ENCODE peak calls at places on chromosomes 1 and 21, in six cellular contexts. V is breast epithelium, Z is suprapubic skin, K is prostate gland, G is stomach, C is GM23338. A is an unnamed sample.

GRCh38 chr1:116487016-116487415 is 83.8 kb downstream of the CD58 start:
- DNase-seq in G (no peak), Z (no peak), C (no peak), V (no peak), K (no peak), A (no peak)

GRCh38 chr1:235567812-235568444 is 63.7 kb upstream of the B3GALNT2 start:
- DNase-seq in Z (no peak), V (no peak), C (no peak), G (no peak), K (no peak), A (no peak)

GRCh38 chr1:44101356-44101755 is 17.3 kb upstream of the KLF17 start:
- DNase-seq in V (no peak), Z (no peak), C (no peak), K (no peak), G (no peak), A (no peak)

GRCh38 chr1:183881387-183882084 is 76.6 kb downstream of the RGL1 start:
- DNase-seq in K (peak), V (peak), Z (no peak), G (peak), C (peak), A (no peak)

GRCh38 chr1:244171241-244171985 is 120.3 kb downstream of the ZBTB18 start:
- DNase-seq in C (no peak), K (no peak), Z (no peak), G (no peak), V (no peak), A (no peak)

GRCh38 chr1:45785583-45785982 is 17.8 kb upstream of the MAST2 start:
- DNase-seq in V (no peak), G (no peak), C (no peak), Z (no peak), K (no peak), A (no peak)

GRCh38 chr1:234893725-234894630 is 234.7 kb downstream of the TOMM20 start:
- DNase-seq in Z (no peak), K (peak), G (peak), C (no peak), V (no peak), A (peak)

GRCh38 chr1:101170506-101171050 is 66.2 kb upstream of the S1PR1 start:
- DNase-seq in K (no peak), C (no peak), Z (no peak), V (no peak), G (no peak), A (no peak)

GRCh38 chr1:233412812-233413211 is 85.3 kb downstream of the MAP3K21 start:
- DNase-seq in K (no peak), Z (no peak), G (no peak), C (no peak), V (no peak), A (no peak)

GRCh38 chr1:67987046-67987799 is 63.2 kb downstream of the DIRAS3 start:
- DNase-seq in Z (no peak), G (no peak), C (no peak), V (no peak), K (no peak), A (no peak)

GRCh38 chr1:33342041-33342723 is 21.3 kb upstream of the A3GALT2 start:
- DNase-seq in G (peak), Z (peak), C (peak), K (peak), V (peak), A (no peak)

GRCh38 chr1:10663668-10664035 is 132.8 kb downstream of the CASZ1 start:
- DNase-seq in G (peak), C (peak), K (peak), V (no peak), Z (no peak), A (no peak)

GRCh38 chr1:1972976-1973715 is 30.4 kb downstream of the CFAP74 start:
- DNase-seq in Z (no peak), V (no peak), K (no peak), C (no peak), G (no peak), A (no peak)

GRCh38 chr1:65467536-65467935 is 47.1 kb downstream of the LEPR start:
- DNase-seq in K (no peak), C (peak), V (no peak), G (peak), Z (no peak), A (peak)

GRCh38 chr1:156502396-156502748 is 1.8 kb upstream of the MEF2D start:
- DNase-seq in G (no peak), V (no peak), C (no peak), K (no peak), Z (no peak), A (no peak)

GRCh38 chr1:165629848-165630628 is 996 bp upstream of the MGST3 start:
- DNase-seq in Z (no peak), C (peak), G (no peak), K (peak), V (no peak), A (no peak)

GRCh38 chr1:220966473-220966872 is 87.2 kb downstream of the HLX start:
- DNase-seq in K (no peak), Z (no peak), V (no peak), G (no peak), C (no peak), A (no peak)

GRCh38 chr21:41760411-41760810 is 6.4 kb downstream of the RIPK4 start:
- DNase-seq in K (no peak), V (no peak), G (no peak), Z (no peak), C (no peak), A (no peak)

GRCh38 chr1:58047265-58047858 is 499.2 kb downstream of the OMA1 start:
- DNase-seq in C (peak), V (no peak), K (no peak), G (no peak), Z (no peak), A (peak)

GRCh38 chr1:3067301-3067670 is 1.7 kb upstream of the PRDM16 start:
- DNase-seq in C (peak), K (no peak), G (no peak), Z (peak), V (no peak), A (no peak)

GRCh38 chr1:36384542-36385409 is 948 bp downstream of the STK40 start:
- DNase-seq in C (peak), Z (peak), K (peak), V (peak), G (peak), A (peak)

GRCh38 chr1:183907106-183907505 is 102.2 kb downstream of the RGL1 start:
- DNase-seq in G (no peak), C (no peak), V (no peak), K (no peak), Z (no peak), A (no peak)

GRCh38 chr21:45584786-45585185 is 42.5 kb upstream of the SLC19A1 start:
- DNase-seq in V (peak), Z (peak), G (peak), K (no peak), C (no peak), A (no peak)

GRCh38 chr1:115251856-115252255 is 86.2 kb downstream of the NGF start:
- DNase-seq in G (no peak), K (no peak), C (no peak), Z (no peak), V (no peak), A (no peak)

GRCh38 chr1:156860639-156861423 is at the start of gene NTRK1:
- DNase-seq in K (no peak), Z (no peak), C (peak), G (peak), V (no peak), A (peak)

GRCh38 chr1:178796013-178796412 is 71.0 kb downstream of the RALGPS2 start:
- DNase-seq in C (no peak), K (no peak), Z (no peak), V (no peak), G (no peak), A (no peak)

GRCh38 chr1:10823000-10823401 is 26.6 kb upstream of the CASZ1 start:
- DNase-seq in C (no peak), K (peak), V (no peak), Z (no peak), G (peak), A (no peak)

GRCh38 chr1:209542585-209542984 is 40.9 kb upstream of the CAMK1G start:
- DNase-seq in K (no peak), Z (no peak), V (no peak), C (no peak), G (no peak), A (no peak)

GRCh38 chr1:178941849-178942248 is 71.0 kb upstream of the ANGPTL1 start:
- DNase-seq in K (no peak), V (no peak), C (no peak), Z (no peak), G (no peak), A (no peak)

GRCh38 chr1:201481761-201482493 is 12.9 kb upstream of the PHLDA3 start:
- DNase-seq in C (peak), G (peak), Z (peak), V (peak), K (peak), A (peak)

GRCh38 chr1:5740450-5740849 is 251.8 kb downstream of the NPHP4 start:
- DNase-seq in G (no peak), V (peak), C (no peak), K (no peak), Z (no peak), A (no peak)

GRCh38 chr1:227729881-227730629 is 5.0 kb downstream of the JMJD4 start:
- DNase-seq in G (no peak), K (no peak), C (peak), Z (no peak), V (no peak), A (peak)

GRCh38 chr1:197200468-197200899 is 54.0 kb upstream of the ASPM start:
- DNase-seq in V (no peak), K (no peak), C (peak), Z (no peak), G (no peak), A (no peak)

GRCh38 chr1:42439940-42440339 is 15.9 kb downstream of the ZMYND12 start:
- DNase-seq in V (no peak), K (no peak), C (no peak), G (no peak), Z (no peak), A (no peak)

GRCh38 chr1:201537966-201538617 is 835 bp upstream of the NAV1 start:
- DNase-seq in K (no peak), G (no peak), V (no peak), C (peak), Z (no peak), A (no peak)

GRCh38 chr21:16572032-16572431 is 842.2 kb downstream of the USP25 start:
- DNase-seq in V (no peak), Z (no peak), G (no peak), K (no peak), C (no peak), A (no peak)

DNA sequence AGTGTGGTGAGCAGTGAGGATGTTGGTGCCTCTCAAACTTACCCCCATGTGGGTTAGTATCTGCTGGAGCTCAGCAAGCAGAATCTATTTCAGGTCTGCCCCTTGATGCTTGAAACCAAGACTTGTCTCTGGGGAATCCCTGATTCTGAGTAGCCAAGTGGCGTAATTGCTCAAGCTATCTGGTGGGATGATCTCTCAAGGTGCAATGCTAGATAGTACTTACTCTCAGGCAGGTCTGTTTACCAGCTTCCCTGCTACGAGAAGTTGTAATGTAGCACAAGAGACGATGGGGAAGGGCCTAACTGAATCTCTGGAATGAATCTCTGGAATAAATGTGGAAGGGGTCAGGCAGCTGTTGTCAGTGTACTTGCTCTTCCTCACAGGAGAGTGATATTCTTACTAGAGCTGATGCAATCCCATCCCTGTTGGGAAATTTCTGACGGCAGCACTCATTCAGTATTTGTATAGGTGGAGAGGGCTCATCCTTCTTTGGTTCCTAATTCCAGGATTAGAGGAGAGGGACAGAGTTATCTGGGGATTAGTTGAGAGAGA is 65.4 kb downstream of the MACF1 start:
- DNase-seq in Z (no peak), G (no peak), V (no peak), C (no peak), K (no peak), A (no peak)
- TF ChIP-seq POLR2AphosphoS5 in Z (no peak), G (no peak), V (no peak), C (no peak), K (peak), A (no peak)

DNA sequence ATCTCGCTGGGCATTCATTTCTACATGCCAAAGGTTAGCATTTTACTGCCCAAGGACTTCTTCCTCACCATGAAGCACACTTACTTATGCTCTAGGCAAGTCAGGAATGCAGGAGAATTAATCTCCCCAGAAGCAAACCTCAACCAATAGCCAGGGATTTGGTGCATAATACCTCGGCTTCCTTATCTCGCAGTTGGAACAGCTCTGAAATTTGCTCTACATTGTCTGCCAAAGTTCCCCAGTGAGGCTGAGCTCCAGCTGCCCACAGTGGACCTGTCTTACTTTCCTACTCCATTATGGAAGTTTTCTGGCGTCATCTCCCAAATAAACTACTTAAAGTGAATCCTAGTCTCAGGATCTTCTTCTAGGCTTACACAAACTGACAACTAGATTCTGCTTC is 57.6 kb upstream of the PPM1J start:
- DNase-seq in V (no peak), Z (no peak), K (no peak), C (no peak), G (no peak), A (no peak)
- TF ChIP-seq POLR2AphosphoS5 in V (no peak), Z (no peak), K (no peak), C (no peak), G (no peak), A (no peak)

GRCh38 chr1:4702927-4703326 is 48.5 kb downstream of the AJAP1 start:
- DNase-seq in V (no peak), G (no peak), C (no peak), Z (no peak), K (no peak), A (no peak)
- TF ChIP-seq POLR2AphosphoS5 in V (no peak), G (no peak), C (no peak), Z (no peak), K (no peak), A (no peak)

DNA sequence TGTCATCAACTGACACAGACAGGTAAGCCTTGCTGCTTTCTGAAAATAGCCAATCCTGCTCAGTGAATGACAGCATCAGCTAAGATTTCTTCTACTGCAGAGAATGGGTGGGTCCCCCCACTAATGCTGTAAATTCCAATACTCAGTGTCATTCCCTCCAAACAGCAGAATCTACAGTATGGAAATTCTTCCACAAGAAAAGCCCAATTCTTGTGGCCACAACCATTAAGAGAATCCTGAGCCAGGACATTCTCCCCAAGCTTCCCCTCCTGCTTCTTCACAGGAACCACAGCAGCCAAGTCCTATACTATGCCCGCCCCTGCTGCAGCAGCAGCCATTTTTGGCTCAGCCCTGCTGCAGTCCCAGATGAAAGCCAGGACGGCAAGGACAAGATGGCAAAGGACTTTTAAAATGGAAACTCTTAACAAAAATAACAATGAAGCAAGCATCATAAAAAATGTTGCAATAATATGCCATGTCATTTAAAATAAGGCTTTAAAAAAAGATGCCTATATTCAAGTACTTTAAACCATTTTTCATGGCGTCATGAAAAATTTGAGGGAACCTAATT is 26.8 kb downstream of the EIF4G3 start:
- DNase-seq in K (no peak), C (peak), G (no peak), V (no peak), Z (no peak), A (no peak)
- TF ChIP-seq POLR2AphosphoS5 in K (no peak), C (no peak), G (no peak), V (no peak), Z (no peak), A (no peak)

GRCh38 chr1:23636009-23636408 is 55.6 kb upstream of the RPL11 start:
- DNase-seq in G (no peak), Z (no peak), C (no peak), V (no peak), K (no peak), A (no peak)

GRCh38 chr1:23638786-23639241 is 52.8 kb upstream of the RPL11 start:
- DNase-seq in K (no peak), G (no peak), V (no peak), Z (no peak), C (no peak), A (no peak)

GRCh38 chr1:23639460-23639859 is 52.1 kb upstream of the RPL11 start:
- DNase-seq in C (no peak), G (no peak), Z (no peak), K (no peak), V (no peak), A (no peak)

GRCh38 chr1:23634840-23635642 is 56.6 kb upstream of the RPL11 start:
- DNase-seq in G (peak), K (peak), C (peak), Z (peak), V (no peak), A (peak)

GRCh38 chr1:23638188-23638619 is 53.4 kb upstream of the RPL11 start:
- DNase-seq in V (no peak), K (no peak), G (no peak), Z (peak), C (peak), A (peak)
- TF ChIP-seq POLR2AphosphoS5 in V (no peak), K (no peak), G (no peak), Z (no peak), C (no peak), A (no peak)

DNA sequence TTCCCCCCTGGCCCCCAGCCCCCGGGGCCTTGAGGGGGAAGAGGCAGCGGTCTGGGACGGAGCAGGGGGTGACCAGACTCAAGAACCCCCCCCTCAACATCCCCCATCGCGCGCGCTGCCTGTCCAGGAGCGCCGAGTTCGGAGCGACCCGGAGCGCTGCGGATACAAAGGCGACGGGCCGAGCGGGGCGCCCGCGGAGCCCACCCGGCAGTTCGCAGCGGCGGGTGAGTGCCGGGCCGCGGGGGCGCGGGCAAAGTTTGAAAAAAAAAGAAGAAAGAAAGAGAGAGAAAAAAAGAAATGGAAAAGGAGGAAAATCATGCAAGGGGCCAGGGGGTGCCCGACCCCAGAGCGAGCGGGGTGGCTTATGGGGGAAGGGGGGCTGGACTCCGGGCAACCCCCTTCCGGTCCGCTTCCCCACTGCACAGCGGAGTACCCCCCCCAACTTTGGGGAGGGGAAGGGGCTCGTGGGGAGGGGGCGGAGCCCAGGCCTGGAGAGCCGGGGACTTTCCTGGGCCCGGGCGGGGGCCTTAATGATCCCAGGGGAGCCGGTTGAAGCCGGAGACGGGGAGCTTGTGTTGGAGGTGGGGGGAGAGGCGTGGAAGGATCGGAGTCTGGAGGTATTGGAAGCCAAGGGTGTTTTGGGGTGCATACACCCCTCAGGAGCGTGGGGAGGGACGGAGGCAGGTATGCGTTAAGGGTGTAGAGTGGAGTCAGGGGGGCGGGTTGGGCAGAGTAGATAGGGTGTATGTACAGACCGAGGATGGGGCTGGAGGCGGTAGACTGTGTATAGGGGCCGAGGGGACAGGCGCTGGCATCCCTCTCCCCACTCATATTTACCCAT is 502 bp downstream of the VANGL2 start:
- DNase-seq in G (no peak), Z (no peak), K (peak), V (no peak), C (peak), A (no peak)
- TF ChIP-seq POLR2AphosphoS5 in G (no peak), Z (no peak), K (no peak), V (no peak), C (no peak), A (no peak)

GRCh38 chr1:172629170-172629569 is 29.7 kb upstream of the FASLG start:
- DNase-seq in Z (no peak), C (no peak), V (no peak), G (no peak), K (no peak), A (no peak)
- TF ChIP-seq POLR2AphosphoS5 in Z (no peak), C (no peak), V (no peak), G (no peak), K (no peak), A (no peak)